ENCODE peak calls at places on chromosomes 12 and 14, in nine cellular contexts. G is EL; H is Right ventricle myocardium inferior; B is NT2/D1; J is left ventricle myocardium superior; Y is activated T-cell treated with anti-CD3 and anti-CD28 coated beads, Interleukin-2, amount 50 U/mL, for 1 hour; E is amygdala; M is AG04450; Q is activated gamma-delta T cell treated with anti-CD3 and anti-CD28 coated beads, Interleukin-2, amount 50 U/mL, for 16 hours. C is an unnamed sample.

GRCh38 chr14:94014375-94014774 is 11.8 kb upstream of the OTUB2 start:
- DNase-seq in G (no peak), H (peak), B (no peak), J (no peak), Y (no peak), E (no peak), M (no peak), Q (no peak), C (no peak)

GRCh38 chr14:60565211-60565610 is 56.3 kb downstream of the SIX6 start:
- DNase-seq in G (peak), H (no peak), B (no peak), J (no peak), Y (no peak), E (no peak), M (peak), Q (no peak), C (no peak)

GRCh38 chr12:116480210-116480818 is 78.9 kb upstream of the MAP1LC3B2 start:
- DNase-seq in G (no peak), H (no peak), B (no peak), J (no peak), Y (no peak), E (no peak), M (no peak), Q (no peak), C (no peak)

GRCh38 chr12:30440826-30441602 is 254.7 kb downstream of the IPO8 start:
- DNase-seq in G (peak), H (no peak), B (peak), J (no peak), Y (no peak), E (no peak), M (no peak), Q (no peak), C (no peak)

GRCh38 chr12:132505105-132505851 is 15.3 kb downstream of the FBRSL1 start:
- DNase-seq in G (no peak), H (peak), B (no peak), J (peak), Y (no peak), E (no peak), M (no peak), Q (no peak), C (no peak)

GRCh38 chr14:68781161-68782021 is 11.5 kb downstream of the ZFP36L1 start:
- DNase-seq in G (no peak), H (peak), B (no peak), J (peak), Y (peak), E (no peak), M (no peak), Q (peak), C (peak)

GRCh38 chr12:7060353-7060954 is at the start of gene C1S:
- DNase-seq in G (peak), H (no peak), B (peak), J (peak), Y (no peak), E (no peak), M (peak), Q (no peak), C (no peak)

GRCh38 chr14:94110552-94111181 is at the start of gene IFI27:
- DNase-seq in G (peak), H (no peak), B (no peak), J (peak), Y (no peak), E (no peak), M (no peak), Q (no peak), C (no peak)

GRCh38 chr12:64675795-64676194 is 65.5 kb downstream of the RASSF3 start:
- DNase-seq in G (peak), H (no peak), B (no peak), J (peak), Y (no peak), E (no peak), M (no peak), Q (no peak), C (no peak)

C was measured in activated effector memory CD4-positive, alpha-beta T cell treated with Interleukin-2 at 50 U/mL for 16 hours.